ENCODE peak calls at places on chromosome 19, in four cellular contexts. I is Peyer's patch, O is psoas muscle, V is stomach. H is an unnamed sample. For H3K4me1, the result is how much of the 10 kb centered on the place peaks cover.

GRCh38 chr19:54517483-54517882 is 14.9 kb downstream of the LAIR2 start:
- DNase-seq in I (no peak), O (peak), V (peak), H (peak)

GRCh38 chr19:15091918-15092753 is 10.1 kb downstream of the OR1I1 start:
- DNase-seq in I (no peak), O (no peak), V (no peak), H (peak)

GRCh38 chr19:18468517-18468916 is 30.6 kb upstream of the ISYNA1 start:
- DNase-seq in I (no peak), O (peak), V (no peak), H (no peak)

GRCh38 chr19:1052349-1052967 is 12.6 kb downstream of the ABCA7 start:
- DNase-seq in I (no peak), O (no peak), V (no peak), H (no peak)

GRCh38 chr19:29942404-29943261 is 594 bp downstream of the URI1 start:
- DNase-seq in I (peak), O (peak), V (peak), H (peak)

GRCh38 chr19:7681336-7682174 is 922 bp downstream of the TRAPPC5 start:
- DNase-seq in I (peak), O (peak), V (peak), H (peak)

GRCh38 chr19:40433391-40434216 is 7.8 kb upstream of the SERTAD1 start:
- DNase-seq in I (peak), O (peak), V (peak), H (peak)

GRCh38 chr19:14127176-14127575 is 9.2 kb downstream of the ASF1B start:
- DNase-seq in I (no peak), O (peak), V (no peak), H (no peak)

GRCh38 chr19:5910638-5910907 is 3.5 kb upstream of the CAPS start:
- DNase-seq in I (no peak), O (no peak), V (no peak), H (no peak)

GRCh38 chr19:35140898-35141626 is 2.0 kb upstream of the FXYD7 start:
- DNase-seq in I (peak), O (peak), V (peak), H (peak)
- TF ChIP-seq CTCF in I (no peak), O (peak), V (peak), H (peak)

GRCh38 chr19:11499890-11500420 is 5.7 kb downstream of the ZNF653 start:
- DNase-seq in I (no peak), O (no peak), V (no peak), H (no peak)
- H3K4me1 ChIP-seq in I (under half), O (under half), V (under half), H (under half)

GRCh38 chr19:45882652-45883585 is 3.0 kb downstream of the IRF2BP1 start:
- DNase-seq in I (peak), O (peak), V (peak), H (peak)

GRCh38 chr19:45881909-45882528 is 3.9 kb downstream of the IRF2BP1 start:
- DNase-seq in I (peak), O (no peak), V (peak), H (no peak)

GRCh38 chr19:45879971-45880370 is 6.0 kb downstream of the IRF2BP1 start:
- DNase-seq in I (no peak), O (no peak), V (no peak), H (no peak)

GRCh38 chr19:45883586-45883880 is 2.4 kb downstream of the IRF2BP1 start:
- DNase-seq in I (no peak), O (no peak), V (no peak), H (no peak)

DNA sequence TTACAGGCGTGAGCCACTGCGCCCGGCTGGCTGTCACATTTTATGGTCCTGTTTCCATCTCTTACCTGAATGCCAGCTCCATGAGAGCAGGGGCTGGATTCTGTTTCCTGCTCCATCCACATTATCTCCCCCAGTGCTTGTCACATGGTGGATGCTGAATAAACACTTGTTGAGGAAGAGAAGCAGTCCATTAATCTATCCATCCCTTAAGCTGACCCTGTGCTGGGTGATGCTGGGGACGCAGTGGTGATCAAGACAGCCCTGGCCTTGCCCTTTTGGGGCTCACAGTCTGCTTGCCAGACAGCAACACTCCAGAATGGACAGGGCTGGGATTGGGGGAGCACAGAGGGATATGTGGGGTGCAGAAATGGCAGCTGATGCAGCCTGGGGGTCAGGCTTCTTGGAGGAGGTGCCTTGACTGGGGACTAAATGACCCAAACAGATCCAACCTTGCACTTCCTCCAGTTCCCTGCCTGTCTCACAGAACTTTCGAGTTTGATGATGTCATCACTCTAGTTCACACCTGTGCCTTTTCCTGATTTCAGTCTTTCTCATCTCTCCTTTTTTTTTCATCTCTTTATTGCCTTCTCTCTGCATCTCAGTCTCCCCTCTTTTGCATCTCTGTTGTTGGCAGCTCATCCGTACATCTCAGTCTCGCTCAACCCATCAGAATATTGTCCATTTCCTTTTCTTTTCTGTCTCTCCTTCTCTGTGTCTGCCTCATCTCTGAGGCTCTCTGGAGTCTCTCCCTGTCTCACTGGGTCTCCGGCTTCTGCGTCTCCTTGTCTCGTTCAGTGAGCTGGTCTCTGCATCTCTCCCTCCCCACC is 4.6 kb downstream of the IRF2BP1 start:
- DNase-seq in I (no peak), O (no peak), V (no peak), H (no peak)
- H3K27ac ChIP-seq in I (peak), O (no peak), V (peak), H (no peak)

DNA sequence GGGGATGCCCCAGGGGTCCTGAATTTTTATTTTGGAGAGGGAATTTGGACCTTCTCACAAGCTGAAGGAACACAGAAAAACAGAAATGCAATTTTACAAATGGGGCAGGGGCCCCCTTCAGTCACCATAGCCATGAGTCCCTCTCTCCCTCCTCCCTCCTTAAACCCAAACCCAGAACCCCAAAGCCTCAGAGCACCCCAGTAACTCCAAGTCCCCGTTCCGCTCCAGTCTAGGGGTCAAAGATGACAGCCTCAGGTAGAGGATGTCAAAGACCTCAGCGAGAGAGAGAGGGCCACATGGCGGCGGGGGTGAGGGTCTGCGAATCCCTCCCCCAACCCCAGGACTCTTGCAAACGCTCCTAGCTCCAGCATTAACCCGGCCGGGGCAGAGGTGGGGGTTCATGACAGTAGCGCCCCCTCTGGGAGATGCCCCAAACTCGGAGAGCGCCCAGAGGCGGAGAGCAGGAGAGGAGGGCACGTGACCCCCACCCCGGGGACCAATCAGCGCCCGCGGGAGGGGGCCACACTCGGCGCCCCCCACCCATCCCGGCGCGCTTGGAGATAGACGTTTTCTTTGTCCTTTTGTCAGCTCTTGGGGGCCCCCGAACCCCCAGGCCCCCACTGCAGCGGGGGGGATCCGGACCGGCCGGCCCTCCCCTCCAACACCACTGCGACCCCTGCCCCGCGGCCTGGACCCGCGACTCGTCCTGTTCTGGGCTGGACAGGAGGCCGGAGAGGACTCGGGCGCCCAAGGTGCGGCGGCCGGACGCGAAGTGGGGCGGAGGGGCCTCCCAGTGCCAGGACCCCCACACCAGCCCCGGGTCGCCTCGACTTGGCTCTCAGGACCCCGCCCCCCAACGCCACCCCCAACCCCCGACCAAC is 20.8 kb upstream of the SEMA6B start:
- DNase-seq in I (no peak), O (no peak), V (no peak), H (no peak)
- TF ChIP-seq CTCF in I (no peak), O (no peak), V (no peak), H (no peak)

DNA sequence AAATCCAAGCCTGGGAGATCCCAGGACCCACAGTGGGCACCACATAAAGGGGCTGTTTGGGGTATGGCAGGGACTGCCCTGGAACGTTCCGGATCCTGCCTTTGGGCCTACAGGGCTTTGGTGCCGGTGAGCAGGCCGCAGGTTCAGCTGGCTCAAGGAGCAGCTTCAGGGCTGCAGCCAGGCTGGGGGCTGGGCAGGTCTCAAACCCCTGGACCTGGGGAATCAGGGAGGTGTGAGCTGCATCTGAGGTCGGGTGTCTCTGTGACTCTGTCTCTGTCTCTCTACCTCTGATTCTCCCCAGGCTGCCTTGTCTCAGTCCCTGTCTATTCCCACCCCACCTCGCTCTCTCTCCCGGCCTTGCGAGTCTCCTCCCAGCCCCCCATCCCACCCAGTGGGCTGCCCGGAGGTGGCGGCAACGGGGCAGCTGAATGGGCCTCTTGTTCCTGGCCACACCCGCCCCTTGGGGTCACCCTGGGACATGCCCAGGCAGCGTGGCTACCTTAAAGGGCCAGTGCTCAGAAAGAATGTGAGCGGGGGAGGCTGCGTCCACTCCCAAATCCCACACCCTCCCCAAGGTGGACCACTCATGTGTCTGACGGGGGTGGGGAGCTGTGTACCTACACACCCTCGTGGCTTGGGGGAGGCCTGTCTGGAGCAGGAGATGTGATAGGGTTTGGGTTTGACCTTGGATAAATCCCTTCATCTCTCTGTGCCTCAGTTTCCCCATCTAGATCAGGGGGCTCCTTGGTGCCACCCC is 31.1 kb downstream of the NFIC start:
- DNase-seq in I (no peak), O (no peak), V (peak), H (no peak)
- H3K4me1 ChIP-seq in I (under half), O (half or more), V (half or more), H (under half)

DNA sequence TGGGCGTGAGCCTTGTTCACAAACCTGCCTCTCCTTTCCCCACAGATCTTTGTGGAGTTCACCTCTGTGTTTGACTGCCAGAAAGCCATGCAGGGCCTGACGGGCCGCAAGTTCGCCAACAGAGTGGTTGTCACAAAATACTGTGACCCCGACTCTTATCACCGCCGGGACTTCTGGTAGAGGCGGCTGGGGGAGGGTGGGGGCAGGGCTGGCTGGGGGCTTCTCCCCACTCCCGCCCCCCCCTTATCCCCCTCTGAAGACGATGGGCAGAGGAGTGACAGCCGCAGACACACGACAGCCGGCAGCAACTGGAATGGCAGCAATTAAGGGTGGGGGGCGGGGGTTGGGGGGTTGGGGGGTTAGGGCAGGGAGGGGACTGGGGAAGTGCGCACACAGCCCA is 1.1 kb upstream of the EPN1 start:
- DNase-seq in I (no peak), O (no peak), V (no peak), H (no peak)
- H3K27ac ChIP-seq in I (no peak), O (no peak), V (peak), H (no peak)

GRCh38 chr19:42498387-42498786 is 29.9 kb downstream of the CEACAM1 start:
- DNase-seq in I (no peak), O (no peak), V (no peak), H (no peak)
- TF ChIP-seq CTCF in I (no peak), O (no peak), V (no peak), H (no peak)

DNA sequence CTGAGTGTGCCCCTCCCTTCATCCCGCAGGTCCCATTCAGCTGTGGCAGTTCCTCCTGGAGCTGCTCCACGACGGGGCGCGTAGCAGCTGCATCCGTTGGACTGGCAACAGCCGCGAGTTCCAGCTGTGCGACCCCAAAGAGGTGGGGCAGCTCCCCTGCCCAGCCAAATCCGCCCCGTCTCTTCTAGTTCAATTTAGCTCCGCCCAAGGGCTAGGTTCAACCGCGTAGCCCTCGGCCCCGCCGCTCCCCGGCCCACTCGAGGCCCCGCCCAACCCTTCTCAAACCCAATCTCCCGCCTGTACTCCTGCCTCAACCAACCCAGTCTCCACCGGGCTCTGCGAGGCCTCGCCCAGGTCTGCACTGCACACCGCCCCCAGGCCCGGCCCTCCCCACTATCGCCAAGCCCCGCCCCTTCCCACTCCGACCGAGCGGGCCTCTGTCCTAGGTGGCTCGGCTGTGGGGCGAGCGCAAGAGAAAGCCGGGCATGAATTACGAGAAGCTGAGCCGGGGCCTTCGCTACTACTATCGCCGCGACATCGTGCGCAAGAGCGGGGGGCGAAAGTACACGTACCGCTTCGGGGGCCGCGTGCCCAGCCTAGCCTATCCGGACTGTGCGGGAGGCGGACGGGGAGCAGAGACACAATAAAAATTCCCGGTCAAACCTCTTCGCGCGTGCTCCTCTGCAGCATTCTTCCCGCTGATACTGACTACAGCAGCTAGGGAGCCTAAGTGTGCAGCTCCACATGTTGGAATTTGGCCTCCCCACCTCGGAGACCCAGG is 2.9 kb downstream of the ETV2 start:
- DNase-seq in I (peak), O (peak), V (peak), H (peak)
- H3K4me1 ChIP-seq in I (under half), O (under half), V (under half), H (half or more)

DNA sequence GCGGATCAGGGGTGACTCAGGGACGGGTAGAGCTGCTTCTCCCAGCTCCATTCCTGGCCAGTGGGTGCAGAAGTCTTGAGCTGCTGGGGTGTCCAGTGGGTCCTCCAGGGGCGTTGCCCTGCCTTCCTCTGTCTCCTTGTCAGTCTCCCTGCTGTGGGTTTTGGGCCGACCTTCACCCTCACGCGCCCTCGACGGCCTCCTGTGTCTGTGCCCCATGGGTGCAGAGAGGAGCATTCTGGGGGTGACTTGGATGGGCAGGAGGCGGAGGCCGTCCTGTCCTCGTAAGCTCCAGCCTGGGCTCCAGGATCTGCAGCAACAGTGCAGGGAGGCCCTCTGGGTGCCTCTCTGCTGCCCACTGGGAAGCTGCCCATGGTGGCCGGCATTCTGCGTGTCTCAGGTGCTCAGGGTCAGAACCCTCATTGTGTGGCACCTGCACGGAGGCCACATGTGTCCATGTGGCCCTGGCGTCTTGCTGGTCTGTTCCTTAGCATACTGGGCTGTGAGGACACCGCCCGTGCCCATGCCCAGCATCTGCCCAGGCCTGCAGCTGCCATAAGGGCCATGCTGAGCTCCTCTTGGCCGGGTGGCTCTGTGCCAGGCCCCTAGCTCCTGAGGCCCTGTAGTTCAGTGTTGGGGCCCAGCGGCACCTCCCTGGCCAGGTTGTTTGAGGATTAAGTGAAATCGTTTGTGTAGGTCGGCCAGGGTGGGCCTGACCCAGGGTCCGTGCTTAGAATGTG is 17.3 kb downstream of the DOT1L start:
- DNase-seq in I (no peak), O (no peak), V (no peak), H (no peak)
- H3K27ac ChIP-seq in I (no peak), O (no peak), V (peak), H (no peak)

H was measured in DND-41.